ENCODE peak calls at places on chromosome 5, in four cellular contexts. O is endothelial cell, R is WERI-Rb-1, V is ovary. S is an unnamed sample.
A peak's percentile ranks its signal among the peaks of the same experiment; 100 is the strongest.

GRCh38 chr5:32027717-32028321 is 146.3 kb downstream of the GOLPH3 start:
- DNase-seq in O (peak; percentile 31), R (no peak), V (peak; percentile 45), S (no peak)

GRCh38 chr5:34648522-34649158 is 7.5 kb upstream of the RAI14 start:
- DNase-seq in O (no peak), R (no peak), V (no peak), S (no peak)

GRCh38 chr5:180718810-180719453 is 20.9 kb downstream of the OR2Y1 start:
- DNase-seq in O (peak; percentile 52), R (peak; percentile 17), V (no peak), S (no peak)

GRCh38 chr5:78600656-78601452 is 47.7 kb downstream of the LHFPL2 start:
- DNase-seq in O (no peak), R (no peak), V (no peak), S (no peak)

GRCh38 chr5:139130217-139130616 is 68.0 kb downstream of the SIL1 start:
- DNase-seq in O (no peak), R (no peak), V (no peak), S (no peak)

GRCh38 chr5:167916706-167917105 is 374.7 kb upstream of the WWC1 start:
- DNase-seq in O (no peak), R (no peak), V (peak; percentile 39), S (no peak)

GRCh38 chr5:3886521-3887461 is 291.2 kb downstream of the IRX1 start:
- DNase-seq in O (no peak), R (no peak), V (no peak), S (no peak)

GRCh38 chr5:88672644-88673493 is 210.1 kb downstream of the MEF2C start:
- DNase-seq in O (peak; percentile 27), R (no peak), V (no peak), S (no peak)

GRCh38 chr5:135565691-135566421 is 12.9 kb downstream of the CXCL14 start:
- DNase-seq in O (peak; percentile 87), R (peak; percentile 75), V (no peak), S (no peak)

GRCh38 chr5:53779541-53779981 is 219.1 kb downstream of the NDUFS4 start:
- DNase-seq in O (peak; percentile 22), R (no peak), V (no peak), S (no peak)

GRCh38 chr5:87394407-87394806 is 18.3 kb downstream of the CCNH start:
- DNase-seq in O (no peak), R (no peak), V (no peak), S (no peak)

GRCh38 chr5:42982107-42982622 is 58.0 kb downstream of the ANXA2R start:
- DNase-seq in O (no peak), R (no peak), V (no peak), S (no peak)

GRCh38 chr5:35863159-35863558 is 6.5 kb downstream of the IL7R start:
- DNase-seq in O (no peak), R (no peak), V (no peak), S (no peak)

GRCh38 chr5:122694884-122695283 is 80.0 kb upstream of the SNX2 start:
- DNase-seq in O (no peak), R (no peak), V (no peak), S (no peak)

GRCh38 chr5:136012041-136012804 is 16.6 kb upstream of the TGFBI start:
- DNase-seq in O (no peak), R (no peak), V (no peak), S (no peak)

GRCh38 chr5:95928724-95929253 is 32.9 kb downstream of the ELL2 start:
- DNase-seq in O (no peak), R (no peak), V (no peak), S (no peak)

DNA sequence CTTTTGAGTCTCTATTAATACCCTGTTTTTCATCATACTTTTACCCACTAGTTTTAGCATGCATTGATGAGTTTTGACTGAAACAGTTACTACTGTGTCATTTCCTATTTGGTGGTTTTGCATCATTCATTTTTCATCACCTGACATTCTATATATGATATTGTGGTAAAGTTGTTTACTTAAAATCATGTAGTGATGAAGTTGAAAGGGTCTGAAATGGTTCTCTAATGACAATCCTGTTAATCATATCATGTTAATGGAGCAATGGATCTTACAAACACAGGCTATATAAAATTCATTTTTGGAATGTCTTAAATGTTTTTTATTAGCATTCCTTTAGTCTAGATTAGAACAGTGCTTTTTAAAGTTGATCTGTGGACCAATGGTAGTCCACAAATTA is 84.1 kb downstream of the ERBIN start:
- DNase-seq in O (no peak), R (no peak), V (no peak), S (no peak)
- TF ChIP-seq CTCF in O (no peak), R (no peak), V (no peak), S (no peak)

DNA sequence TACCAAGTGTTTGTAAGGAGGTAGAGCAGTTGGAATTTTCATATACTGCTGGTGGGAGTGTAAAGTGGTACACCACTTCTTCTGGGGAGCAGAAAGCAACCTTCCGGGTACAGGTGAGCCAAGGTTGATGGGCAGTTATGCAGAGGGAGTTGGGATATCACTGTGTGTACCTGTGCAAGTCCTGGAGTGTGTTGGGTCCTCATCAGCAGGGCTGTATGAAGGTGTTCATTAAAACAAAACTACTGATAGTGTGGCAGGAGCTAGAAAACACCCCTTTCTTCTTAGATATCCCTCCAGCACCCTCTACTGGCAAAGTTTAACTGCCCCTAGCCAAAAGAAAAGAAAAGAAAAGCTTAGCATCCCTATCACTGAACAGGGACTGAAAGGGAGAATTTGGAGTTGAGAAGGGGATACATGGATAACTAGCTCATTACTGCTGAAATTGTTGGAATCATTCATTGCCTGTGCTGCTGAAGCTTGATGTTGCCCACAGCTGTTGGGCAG is 10.7 kb downstream of the MARCHF6 start:
- DNase-seq in O (no peak), R (no peak), V (no peak), S (no peak)
- TF ChIP-seq CTCF in O (no peak), R (peak; percentile 10), V (no peak), S (peak; percentile 18)

GRCh38 chr5:134132372-134133212 is 18.1 kb downstream of the TCF7 start:
- DNase-seq in O (no peak), R (no peak), V (peak; percentile 13), S (no peak)
- TF ChIP-seq CTCF in O (no peak), R (no peak), V (no peak), S (no peak)

DNA sequence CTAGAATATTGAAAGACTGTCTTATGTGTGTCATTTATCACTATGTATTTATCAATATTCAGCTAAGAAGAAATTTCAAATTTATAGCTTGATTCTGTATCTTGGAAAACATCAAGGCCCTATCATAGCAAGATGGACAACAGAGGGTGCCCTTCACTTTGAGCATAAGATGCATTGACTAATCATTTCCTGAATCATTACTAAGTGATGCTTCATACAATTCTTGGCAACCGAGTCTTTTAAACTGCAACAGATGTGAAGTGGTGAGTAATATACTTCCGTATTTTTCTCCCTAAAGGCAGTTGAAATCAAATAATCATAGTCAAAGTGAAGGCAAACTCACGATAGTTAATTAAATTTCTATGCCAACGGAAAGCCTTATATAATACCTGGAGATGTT is 318.6 kb upstream of the RGMB start:
- DNase-seq in O (no peak), R (no peak), V (no peak), S (no peak)
- TF ChIP-seq CTCF in O (no peak), R (no peak), V (no peak), S (no peak)